ENCODE peak calls at places on chromosome 1, in seven cellular contexts. B, N, G, U, W, S and C are unnamed samples.

GRCh38 chr1:16441312-16441641 is 753 bp downstream of the NECAP2 start:
- DNase-seq in W (no peak), S (no peak), G (no peak), B (no peak), N (no peak), U (no peak), C (no peak)

GRCh38 chr1:181149326-181150000 is 61.0 kb downstream of the IER5 start:
- DNase-seq in S (no peak), N (peak), B (no peak), U (peak), G (no peak), W (no peak), C (no peak)

GRCh38 chr1:12434174-12434573 is 183.8 kb downstream of the DHRS3 start:
- DNase-seq in W (no peak), G (no peak), N (peak), B (no peak), S (no peak), U (peak), C (no peak)

GRCh38 chr1:108719654-108720435 is 7.1 kb downstream of the FNDC7 start:
- DNase-seq in U (no peak), N (no peak), S (no peak), W (no peak), B (peak), G (no peak), C (no peak)

GRCh38 chr1:211331011-211331709 is 4.5 kb downstream of the TRAF5 start:
- DNase-seq in G (no peak), W (no peak), S (no peak), N (no peak), B (no peak), U (no peak), C (no peak)

GRCh38 chr1:941027-941587 is 17.4 kb downstream of the SAMD11 start:
- DNase-seq in B (no peak), G (no peak), S (no peak), U (no peak), W (no peak), N (no peak), C (no peak)

GRCh38 chr1:204854286-204854685 is 16.4 kb upstream of the NFASC start:
- DNase-seq in W (no peak), B (no peak), S (no peak), U (no peak), N (no peak), G (no peak), C (no peak)

GRCh38 chr1:159817276-159818041 is 9.2 kb upstream of the SLAMF8 start:
- DNase-seq in U (no peak), G (no peak), S (no peak), B (no peak), W (no peak), N (no peak), C (no peak)

GRCh38 chr1:54614024-54614423 is 9.3 kb downstream of the FAM151A start:
- DNase-seq in N (peak), G (no peak), W (no peak), S (no peak), B (no peak), U (no peak), C (no peak)

GRCh38 chr1:20848162-20848561 is 61.1 kb upstream of the HP1BP3 start:
- DNase-seq in W (no peak), S (no peak), N (no peak), B (peak), U (no peak), G (no peak), C (no peak)

GRCh38 chr1:226711976-226712778 is 26.9 kb downstream of the ITPKB start:
- DNase-seq in N (no peak), G (no peak), W (no peak), B (no peak), S (no peak), U (no peak), C (no peak)

GRCh38 chr1:64917328-64917861 is 49.0 kb downstream of the JAK1 start:
- DNase-seq in N (peak), U (no peak), S (no peak), G (no peak), B (no peak), W (no peak), C (no peak)

GRCh38 chr1:66374561-66375111 is 159.3 kb upstream of the SGIP1 start:
- DNase-seq in W (no peak), G (no peak), U (peak), N (no peak), B (no peak), S (no peak), C (no peak)

GRCh38 chr1:66372522-66373071 is 161.4 kb upstream of the SGIP1 start:
- DNase-seq in G (no peak), N (no peak), S (no peak), B (no peak), W (no peak), U (no peak), C (no peak)

GRCh38 chr1:66374148-66374547 is 159.8 kb upstream of the SGIP1 start:
- DNase-seq in W (no peak), S (no peak), B (no peak), U (no peak), N (no peak), G (no peak), C (no peak)

GRCh38 chr1:66373072-66373685 is 160.8 kb upstream of the SGIP1 start:
- DNase-seq in U (no peak), N (no peak), B (no peak), W (no peak), G (no peak), S (no peak), C (no peak)

DNA sequence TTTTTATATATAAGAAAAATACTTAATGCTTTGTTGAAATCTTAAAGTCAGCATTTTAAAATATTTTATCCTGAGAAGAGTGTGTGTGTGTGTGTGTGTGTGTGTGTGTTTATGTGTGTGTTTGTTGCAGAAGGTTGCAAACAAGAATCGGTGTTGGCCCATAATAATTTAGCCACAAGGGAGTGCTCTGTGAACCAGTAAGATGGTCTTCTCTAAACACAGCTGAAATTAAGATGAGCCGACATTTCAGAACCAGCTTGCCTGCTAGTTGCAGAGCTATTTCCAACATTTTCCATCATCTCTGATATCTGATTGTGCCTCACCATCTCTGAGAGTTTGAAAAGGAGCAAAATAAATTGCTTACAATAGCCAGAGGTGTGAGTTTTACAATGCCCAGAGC is 158.8 kb upstream of the SGIP1 start:
- DNase-seq in B (no peak), S (no peak), W (no peak), U (no peak), N (no peak), G (no peak), C (no peak)
- TF ChIP-seq CTCF in B (no peak), S (no peak), W (no peak), U (peak), N (no peak), G (no peak), C (no peak)

GRCh38 chr1:224170748-224171478 is 12.1 kb upstream of the DEGS1 start:
- DNase-seq in B (peak), S (no peak), N (peak), W (no peak), G (no peak), U (no peak), C (no peak)
- TF ChIP-seq CTCF in B (peak), S (peak), N (peak), W (no peak), G (no peak), U (peak), C (peak)

GRCh38 chr1:61055110-61055614 is 27.2 kb upstream of the NFIA start:
- DNase-seq in S (no peak), W (no peak), G (no peak), B (no peak), U (no peak), N (no peak), C (no peak)
- TF ChIP-seq CTCF in S (no peak), W (no peak), G (no peak), B (no peak), U (no peak), N (no peak), C (no peak)

GRCh38 chr1:182829285-182829932 is 9.7 kb upstream of the DHX9 start:
- DNase-seq in U (no peak), B (no peak), W (no peak), S (no peak), N (no peak), G (no peak), C (no peak)
- TF ChIP-seq CTCF in U (no peak), B (no peak), W (no peak), S (no peak), N (no peak), G (no peak), C (no peak)

DNA sequence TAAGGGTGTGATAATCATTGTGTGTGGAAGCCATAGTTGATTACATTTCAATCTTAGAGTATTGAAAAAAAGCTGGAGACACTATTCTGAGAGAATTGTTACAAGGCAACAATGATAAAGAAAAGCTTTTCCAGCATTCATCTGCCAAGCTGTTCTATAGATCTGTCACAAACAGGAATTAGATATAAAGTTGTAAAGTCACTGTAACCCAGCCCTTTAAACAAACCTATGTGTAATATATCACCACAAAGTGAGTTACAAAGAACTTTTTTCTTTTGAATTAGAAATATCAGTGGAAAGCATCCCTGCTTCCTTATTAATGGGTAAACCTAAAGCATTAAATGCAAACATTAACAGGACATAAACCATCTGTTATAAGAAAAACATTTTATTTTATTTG is 55.4 kb downstream of the RPAP2 start:
- DNase-seq in N (no peak), W (no peak), S (no peak), B (no peak), G (no peak), U (no peak), C (no peak)
- TF ChIP-seq CTCF in N (no peak), W (no peak), S (no peak), B (no peak), G (no peak), U (no peak), C (no peak)